ENCODE peak calls at places on chromosomes 11 and 22, in five cellular contexts. R is stimulated activated naive CD8-positive, alpha-beta T cell treated with anti-CD3 and anti-CD28 coated beads, Interleukin-15, Interleukin-2, amounts not matched to agents 100 U/mL and 50 U/mL, for 24 hours; W is fibroblast of villous mesenchyme; P is stimulated activated CD4-positive, alpha-beta T cell treated with anti-CD3 and anti-CD28 coated beads, Interleukin-1b, Interleukin-23, amount 100 ng/mL, for 1 hour; B is fibroblast of mammary gland. T is an unnamed sample.

GRCh38 chr11:115496892-115497291 is 7.3 kb downstream of the CADM1 start:
- DNase-seq in B (no peak), R (no peak), P (no peak), W (no peak), T (no peak)

GRCh38 chr22:29041408-29041807 is 20.2 kb downstream of the C22orf31 start:
- DNase-seq in P (no peak), R (no peak), W (peak), B (peak), T (no peak)

GRCh38 chr22:37973271-37974170 is 10.8 kb downstream of the SOX10 start:
- DNase-seq in P (no peak), W (no peak), R (no peak), B (no peak), T (no peak)

GRCh38 chr11:16603890-16604783 is 134.3 kb upstream of the C11orf58 start:
- DNase-seq in B (no peak), W (peak), P (no peak), R (no peak), T (peak)

GRCh38 chr11:14549891-14550290 is 29.7 kb upstream of the PSMA1 start:
- DNase-seq in R (no peak), W (no peak), P (no peak), B (no peak), T (no peak)

GRCh38 chr11:14288189-14288935 is 70.6 kb downstream of the RRAS2 start:
- DNase-seq in P (no peak), B (peak), R (no peak), W (peak), T (no peak)

GRCh38 chr11:113954235-113954634 is 20.7 kb upstream of the HTR3A start:
- DNase-seq in P (no peak), W (no peak), B (no peak), R (no peak), T (no peak)

GRCh38 chr22:23767673-23768548 is at the start of gene CHCHD10:
- DNase-seq in R (peak), P (peak), W (peak), B (peak), T (peak)

GRCh38 chr22:49838771-49839717 is 11.4 kb upstream of the BRD1 start:
- DNase-seq in B (no peak), W (peak), P (peak), R (peak), T (peak)

GRCh38 chr11:113874096-113874919 is 1.1 kb downstream of the USP28 start:
- DNase-seq in R (no peak), B (no peak), P (no peak), W (no peak), T (no peak)

GRCh38 chr11:17769218-17769617 is 34.6 kb downstream of the KCNC1 start:
- DNase-seq in P (no peak), B (no peak), W (no peak), R (no peak), T (no peak)